ENCODE peak calls at places on chromosomes 1 and 21, in nine cellular contexts. R is cardiac fibroblast, Z is neural progenitor cell, G is AG10803, S is WTC11, V is endothelial cell, I is stomach, T is AG09309, D is IMR-90. E is an unnamed sample.

GRCh38 chr1:160328171-160328570 is 14.9 kb downstream of the COPA start:
- DNase-seq in R (no peak), Z (no peak), G (no peak), S (no peak), V (no peak), I (no peak), T (no peak), D (no peak), E (no peak)

GRCh38 chr1:151942882-151943281 is 33.6 kb upstream of the THEM4 start:
- DNase-seq in R (no peak), Z (no peak), G (peak), S (no peak), V (no peak), I (no peak), T (no peak), D (no peak), E (no peak)

GRCh38 chr1:23544444-23545389 is 13.7 kb upstream of the E2F2 start:
- DNase-seq in R (peak), Z (peak), G (peak), S (peak), V (peak), I (peak), T (no peak), D (peak), E (no peak)

GRCh38 chr1:48784301-48784700 is 7.6 kb upstream of the BEND5 start:
- DNase-seq in R (no peak), Z (no peak), G (no peak), S (no peak), V (no peak), I (no peak), T (no peak), D (no peak), E (no peak)

GRCh38 chr1:1619917-1620361 is 4.6 kb downstream of the MIB2 start:
- DNase-seq in R (peak), Z (no peak), G (no peak), S (peak), V (peak), I (no peak), T (no peak), D (no peak), E (no peak)

GRCh38 chr21:14687277-14687642 is 141.1 kb upstream of the SAMSN1 start:
- DNase-seq in R (peak), Z (no peak), G (no peak), S (no peak), V (no peak), I (no peak), T (no peak), D (no peak), E (no peak)

GRCh38 chr1:43427524-43427923 is 26.2 kb downstream of the HYI start:
- DNase-seq in R (no peak), Z (no peak), G (no peak), S (no peak), V (no peak), I (peak), T (no peak), D (no peak), E (no peak)

GRCh38 chr1:214438059-214438458 is 113.3 kb downstream of the PTPN14 start:
- DNase-seq in R (no peak), Z (no peak), G (no peak), S (peak), V (peak), I (no peak), T (no peak), D (no peak), E (no peak)

GRCh38 chr1:167502719-167503452 is 15.4 kb downstream of the CD247 start:
- DNase-seq in R (no peak), Z (peak), G (no peak), S (no peak), V (no peak), I (no peak), T (no peak), D (no peak), E (no peak)

GRCh38 chr1:153791856-153792253 is 16.6 kb downstream of the SLC27A3 start:
- DNase-seq in R (peak), Z (no peak), G (peak), S (no peak), V (no peak), I (no peak), T (peak), D (peak), E (no peak)

GRCh38 chr1:101027194-101027772 is 1.7 kb upstream of the DPH5 start:
- DNase-seq in R (no peak), Z (no peak), G (no peak), S (no peak), V (no peak), I (no peak), T (no peak), D (no peak), E (no peak)

GRCh38 chr21:31537872-31538576 is 121.5 kb upstream of the SOD1 start:
- DNase-seq in R (no peak), Z (peak), G (no peak), S (peak), V (peak), I (no peak), T (no peak), D (no peak), E (no peak)
- TF ChIP-seq CTCF in R (no peak), Z (peak), G (no peak), S (peak), V (peak), I (no peak), T (no peak), D (no peak), E (peak)

GRCh38 chr1:211783266-211783665 is 47.3 kb downstream of the LPGAT1 start:
- DNase-seq in R (no peak), Z (no peak), G (no peak), S (no peak), V (no peak), I (no peak), T (no peak), D (no peak), E (no peak)

GRCh38 chr1:211783897-211784296 is 46.7 kb downstream of the LPGAT1 start:
- DNase-seq in R (no peak), Z (no peak), G (no peak), S (no peak), V (no peak), I (no peak), T (no peak), D (no peak), E (no peak)

GRCh38 chr1:211789641-211790464 is 40.7 kb downstream of the LPGAT1 start:
- DNase-seq in R (no peak), Z (no peak), G (no peak), S (no peak), V (no peak), I (no peak), T (no peak), D (no peak), E (no peak)

GRCh38 chr1:211791979-211792378 is 38.6 kb downstream of the LPGAT1 start:
- DNase-seq in R (no peak), Z (no peak), G (no peak), S (no peak), V (no peak), I (no peak), T (no peak), D (no peak), E (no peak)

GRCh38 chr1:211788626-211789025 is 41.9 kb downstream of the LPGAT1 start:
- DNase-seq in R (peak), Z (no peak), G (peak), S (no peak), V (no peak), I (no peak), T (no peak), D (peak), E (no peak)
- TF ChIP-seq CTCF in R (no peak), Z (no peak), G (no peak), S (no peak), V (no peak), I (no peak), T (no peak), D (no peak), E (no peak)

GRCh38 chr1:88681223-88681622 is 2.9 kb upstream of the PKN2 start:
- DNase-seq in R (no peak), Z (no peak), G (no peak), S (no peak), V (no peak), I (no peak), T (no peak), D (no peak), E (no peak)

GRCh38 chr1:88685239-88685604 is 1.1 kb downstream of the PKN2 start:
- DNase-seq in R (peak), Z (no peak), G (no peak), S (no peak), V (no peak), I (no peak), T (no peak), D (no peak), E (no peak)

GRCh38 chr1:88683848-88684481 is at the start of gene PKN2:
- DNase-seq in R (peak), Z (peak), G (peak), S (peak), V (peak), I (peak), T (peak), D (peak), E (peak)

GRCh38 chr1:88683516-88683847 is 591 bp upstream of the PKN2 start:
- DNase-seq in R (no peak), Z (no peak), G (peak), S (peak), V (peak), I (peak), T (no peak), D (peak), E (no peak)

GRCh38 chr1:88684482-88685238 is 587 bp downstream of the PKN2 start:
- DNase-seq in R (peak), Z (peak), G (peak), S (peak), V (peak), I (peak), T (no peak), D (peak), E (peak)
- TF ChIP-seq CTCF in R (no peak), Z (peak), G (peak), S (no peak), V (peak), I (no peak), T (no peak), D (no peak), E (peak)

GRCh38 chr1:30912913-30913652 is 4.5 kb upstream of the SDC3 start:
- DNase-seq in R (no peak), Z (no peak), G (peak), S (no peak), V (no peak), I (peak), T (no peak), D (no peak), E (no peak)

GRCh38 chr1:30908886-30909777 is 574 bp upstream of the SDC3 start:
- DNase-seq in R (no peak), Z (peak), G (no peak), S (no peak), V (no peak), I (no peak), T (no peak), D (no peak), E (no peak)

GRCh38 chr1:30912203-30912602 is 3.6 kb upstream of the SDC3 start:
- DNase-seq in R (no peak), Z (no peak), G (no peak), S (no peak), V (no peak), I (no peak), T (no peak), D (no peak), E (no peak)

GRCh38 chr1:30908446-30908885 is at the start of gene SDC3:
- DNase-seq in R (no peak), Z (peak), G (peak), S (no peak), V (no peak), I (peak), T (no peak), D (no peak), E (no peak)

GRCh38 chr1:30911061-30911954 is 2.8 kb upstream of the SDC3 start:
- DNase-seq in R (peak), Z (peak), G (peak), S (peak), V (peak), I (peak), T (peak), D (peak), E (peak)
- TF ChIP-seq CTCF in R (peak), Z (peak), G (peak), S (peak), V (peak), I (peak), T (peak), D (peak), E (peak)

DNA sequence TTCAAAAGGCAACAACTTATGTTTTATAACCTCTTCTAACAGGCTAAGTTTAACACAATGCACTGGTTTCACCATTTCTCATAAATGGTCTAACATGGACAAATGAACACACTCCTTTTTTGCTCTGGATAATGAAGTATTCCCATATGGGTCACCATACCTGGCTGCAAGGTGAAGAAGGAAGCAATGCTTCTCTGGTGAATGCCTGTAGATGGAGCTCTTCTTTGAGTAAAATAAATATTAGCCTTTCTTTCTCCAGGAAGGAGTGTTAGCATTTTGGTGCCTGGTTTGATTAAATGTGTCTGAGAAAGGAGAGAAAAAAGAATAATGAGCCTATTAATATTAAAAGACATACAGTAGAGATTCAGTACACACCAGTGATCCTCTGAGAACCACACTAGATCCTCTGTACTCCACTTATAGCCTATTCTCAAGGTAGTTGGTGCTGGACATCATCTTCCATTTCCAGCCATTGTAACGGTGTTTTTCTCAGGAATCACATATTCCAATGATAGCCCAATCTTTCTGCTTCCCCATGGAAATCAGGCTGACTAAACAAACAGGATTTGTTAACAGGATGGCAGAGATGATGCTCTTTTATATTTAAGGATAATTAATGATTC is 17.6 kb downstream of the MTFR1L start:
- DNase-seq in R (peak), Z (peak), G (no peak), S (no peak), V (no peak), I (no peak), T (no peak), D (no peak), E (no peak)
- TF ChIP-seq CTCF in R (peak), Z (peak), G (peak), S (no peak), V (peak), I (no peak), T (peak), D (peak), E (peak)

DNA sequence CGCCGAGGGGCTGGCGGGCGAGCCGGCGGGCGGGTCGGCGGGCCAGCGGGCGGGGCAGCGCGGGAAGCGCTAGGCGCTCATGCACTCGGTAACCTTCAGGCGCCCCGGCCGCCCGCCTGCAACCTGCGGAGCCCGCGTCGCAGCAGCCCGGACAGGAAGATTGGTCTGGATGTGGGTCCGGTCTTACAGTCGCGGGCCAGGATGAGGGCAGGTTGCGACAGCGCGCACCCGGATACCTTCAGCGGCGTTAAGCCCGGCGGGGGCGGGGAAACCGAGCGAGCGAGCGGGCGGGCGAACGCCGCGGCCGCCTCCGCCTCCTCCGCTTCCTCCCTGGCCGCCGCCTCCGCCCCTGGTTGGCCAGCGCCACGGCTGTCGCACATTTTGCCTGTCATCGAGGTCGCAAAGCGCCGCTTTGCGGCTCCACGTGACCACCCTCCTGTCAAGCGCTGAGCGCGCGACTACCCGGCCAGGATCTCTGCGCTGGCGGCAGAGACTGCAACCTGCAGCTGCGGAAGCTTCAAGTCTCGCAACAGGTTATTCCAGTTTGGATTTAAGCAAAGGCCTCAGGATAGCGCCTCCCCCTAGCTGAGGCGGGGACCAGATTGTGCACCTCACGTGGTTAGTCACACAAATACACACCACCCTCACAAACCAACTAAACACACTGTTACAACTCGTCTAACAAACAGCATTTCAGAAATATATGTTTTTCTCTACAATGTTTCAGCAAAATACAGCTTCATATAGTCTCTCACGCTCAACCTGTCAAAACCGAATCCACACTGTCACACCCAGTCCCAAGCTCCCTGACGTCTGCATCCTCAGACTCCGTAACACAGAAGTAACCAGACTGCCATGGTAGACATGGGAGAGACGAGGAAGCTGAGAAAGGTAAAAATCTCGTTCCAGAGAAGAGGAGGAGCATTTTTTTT is at the start of gene FAF1:
- DNase-seq in R (peak), Z (peak), G (peak), S (peak), V (peak), I (peak), T (peak), D (peak), E (peak)
- TF ChIP-seq CTCF in R (peak), Z (peak), G (peak), S (peak), V (peak), I (peak), T (no peak), D (peak), E (peak)

GRCh38 chr1:181504294-181505115 is 21.2 kb downstream of the CACNA1E start:
- DNase-seq in R (peak), Z (peak), G (peak), S (peak), V (peak), I (no peak), T (no peak), D (peak), E (no peak)
- TF ChIP-seq CTCF in R (no peak), Z (peak), G (peak), S (peak), V (peak), I (no peak), T (no peak), D (peak), E (no peak)

DNA sequence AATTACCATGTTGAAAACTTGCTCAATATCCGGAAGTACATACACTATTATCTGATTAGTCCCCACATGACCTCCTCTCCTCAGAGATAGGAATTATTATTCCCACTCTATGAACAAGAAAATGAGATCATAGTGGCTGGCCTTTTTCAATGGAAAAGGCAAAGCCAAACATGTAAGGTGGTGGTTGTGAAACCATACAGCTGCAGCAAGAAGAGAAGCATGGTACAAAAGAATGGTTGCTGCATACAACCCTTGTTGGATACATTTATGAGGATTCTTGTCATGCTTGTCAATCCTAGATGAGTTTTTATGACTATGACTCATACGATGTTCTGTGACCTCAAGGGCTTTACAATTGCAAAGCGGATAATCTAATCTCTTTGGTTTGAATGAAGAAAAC is 514.7 kb downstream of the PLPP3 start:
- DNase-seq in R (peak), Z (no peak), G (peak), S (no peak), V (no peak), I (no peak), T (no peak), D (peak), E (no peak)
- TF ChIP-seq CTCF in R (no peak), Z (no peak), G (no peak), S (no peak), V (no peak), I (no peak), T (no peak), D (no peak), E (no peak)

DNA sequence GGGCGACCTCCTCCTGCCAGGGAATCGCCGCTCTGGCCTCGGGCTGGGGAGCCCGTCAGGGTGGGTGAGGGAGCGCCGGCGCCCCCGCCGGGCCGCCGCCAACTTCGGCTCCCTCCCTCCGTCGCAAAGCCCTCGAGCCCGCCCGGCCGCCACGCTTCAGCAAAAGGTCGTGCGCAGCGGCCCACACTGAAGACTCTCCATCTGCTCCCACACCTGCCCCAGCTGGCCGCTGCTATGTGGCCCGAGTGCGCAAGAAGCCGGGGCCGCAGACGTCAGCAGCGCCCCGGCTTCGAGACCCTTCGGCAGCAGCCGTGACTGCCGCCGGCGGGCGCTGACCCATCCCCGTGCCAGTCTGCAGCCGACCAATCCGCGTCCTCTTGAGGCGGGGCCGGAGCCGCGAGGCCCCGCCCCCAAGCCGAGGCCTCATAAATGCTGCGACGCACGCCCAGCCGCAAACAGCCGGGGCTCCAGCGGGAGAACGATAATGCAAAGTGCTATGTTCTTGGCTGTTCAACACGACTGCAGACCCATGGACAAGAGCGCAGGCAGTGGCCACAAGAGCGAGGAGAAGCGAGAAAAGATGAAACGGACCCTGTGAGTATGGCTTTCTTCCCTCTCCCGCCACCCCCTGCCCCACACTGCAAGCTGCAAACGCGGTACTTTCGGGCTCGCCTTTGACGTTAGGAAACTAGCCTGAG is at the start of gene RGS2:
- DNase-seq in R (peak), Z (peak), G (peak), S (peak), V (peak), I (peak), T (peak), D (peak), E (peak)
- TF ChIP-seq CTCF in R (no peak), Z (peak), G (no peak), S (no peak), V (no peak), I (no peak), T (no peak), D (peak), E (peak)